ENCODE peak calls at places on chromosome 11, in nine cellular contexts. Q, T, P, C, E, I, S, D and K are unnamed samples.

GRCh38 chr11:124114942-124115781 is at the start of gene VWA5A:
- DNase-seq in Q (peak), T (peak), P (peak), C (peak), E (peak), I (peak), S (peak), D (peak), K (peak)

GRCh38 chr11:129191649-129192048 is 476 bp downstream of the ARHGAP32 start:
- DNase-seq in Q (no peak), T (no peak), P (no peak), C (no peak), E (no peak), I (no peak), S (no peak), D (no peak), K (no peak)

GRCh38 chr11:83063073-83063754 is 8.5 kb downstream of the RAB30 start:
- DNase-seq in Q (peak), T (no peak), P (no peak), C (no peak), E (no peak), I (no peak), S (no peak), D (no peak), K (no peak)

GRCh38 chr11:58334708-58335107 is 24.2 kb downstream of the OR5B17 start:
- DNase-seq in Q (no peak), T (no peak), P (no peak), C (no peak), E (no peak), I (no peak), S (no peak), D (no peak), K (no peak)

GRCh38 chr11:28770806-28771205 is 662.6 kb downstream of the METTL15 start:
- DNase-seq in Q (no peak), T (no peak), P (no peak), C (no peak), E (no peak), I (no peak), S (no peak), D (no peak), K (no peak)

GRCh38 chr11:36818410-36818809 is 220.4 kb upstream of the RAG2 start:
- DNase-seq in Q (peak), T (no peak), P (no peak), C (peak), E (no peak), I (peak), S (no peak), D (no peak), K (peak)

GRCh38 chr11:78676026-78676557 is 101.4 kb upstream of the NARS2 start:
- DNase-seq in Q (no peak), T (no peak), P (no peak), C (no peak), E (no peak), I (no peak), S (no peak), D (no peak), K (no peak)

GRCh38 chr11:79119491-79120284 is 321.1 kb downstream of the TENM4 start:
- DNase-seq in Q (no peak), T (no peak), P (no peak), C (peak), E (no peak), I (no peak), S (no peak), D (no peak), K (no peak)

GRCh38 chr11:78869293-78869692 is 294.6 kb upstream of the NARS2 start:
- DNase-seq in Q (no peak), T (no peak), P (no peak), C (no peak), E (no peak), I (no peak), S (no peak), D (no peak), K (no peak)